ENCODE peak calls at places on chromosomes 7 and 10, in ten cellular contexts. H is mesenteric fat pad, Q is midbrain, N is T-helper 2 cell, Y is GM13977, S is cardiac fibroblast, U is EH, E is retina, G is NCI-H2171 treated with DMSO at 0.1 percent for 48 hours, B is NCI-H748 treated with DMSO at 0.1 percent for 48 hours. X is an unnamed sample.

GRCh38 chr10:15558136-15558535 is 161.6 kb downstream of the ITGA8 start:
- DNase-seq in H (no peak), Q (no peak), N (no peak), Y (no peak), S (peak), U (peak), E (peak), G (no peak), B (no peak), X (no peak)

GRCh38 chr7:2670720-2671391 is 17.1 kb upstream of the AMZ1 start:
- DNase-seq in H (no peak), Q (no peak), N (peak), Y (peak), S (peak), U (peak), E (peak), G (peak), B (peak), X (peak)

GRCh38 chr10:66151346-66151745 is 774.5 kb upstream of the LRRTM3 start:
- DNase-seq in H (no peak), Q (no peak), N (no peak), Y (no peak), S (no peak), U (no peak), E (no peak), G (no peak), B (no peak), X (no peak)

GRCh38 chr7:377069-378040 is 87.4 kb downstream of the FOXL3 start:
- DNase-seq in H (peak), Q (no peak), N (peak), Y (peak), S (no peak), U (no peak), E (no peak), G (no peak), B (no peak), X (no peak)

GRCh38 chr10:131310904-131311660 is 439 bp downstream of the TCERG1L start:
- DNase-seq in H (peak), Q (no peak), N (no peak), Y (no peak), S (no peak), U (no peak), E (peak), G (no peak), B (no peak), X (no peak)

GRCh38 chr7:138512092-138512858 is 52.2 kb downstream of the TRIM24 start:
- DNase-seq in H (no peak), Q (no peak), N (no peak), Y (no peak), S (no peak), U (no peak), E (no peak), G (no peak), B (no peak), X (no peak)

GRCh38 chr7:149261321-149261828 is 621 bp upstream of the ZNF783 start:
- DNase-seq in H (no peak), Q (peak), N (no peak), Y (no peak), S (peak), U (peak), E (no peak), G (peak), B (no peak), X (no peak)

GRCh38 chr7:115271332-115272235 is 349.7 kb downstream of the MDFIC start:
- DNase-seq in H (no peak), Q (no peak), N (no peak), Y (no peak), S (peak), U (peak), E (no peak), G (no peak), B (no peak), X (no peak)

GRCh38 chr7:362416-363096 is 72.6 kb downstream of the FOXL3 start:
- DNase-seq in H (no peak), Q (no peak), N (no peak), Y (no peak), S (peak), U (peak), E (no peak), G (no peak), B (no peak), X (peak)

GRCh38 chr10:63630928-63631685 is 109.9 kb downstream of the REEP3 start:
- DNase-seq in H (no peak), Q (peak), N (no peak), Y (no peak), S (peak), U (peak), E (no peak), G (no peak), B (no peak), X (no peak)

GRCh38 chr7:123665157-123665556 is 9.5 kb downstream of the LMOD2 start:
- DNase-seq in H (no peak), Q (no peak), N (no peak), Y (no peak), S (no peak), U (no peak), E (no peak), G (no peak), B (no peak), X (no peak)

GRCh38 chr7:156473476-156474240 is 166.9 kb upstream of the RNF32 start:
- DNase-seq in H (no peak), Q (peak), N (no peak), Y (peak), S (peak), U (no peak), E (peak), G (peak), B (peak), X (no peak)

GRCh38 chr10:110783509-110784103 is 88.1 kb upstream of the PDCD4 start:
- DNase-seq in H (no peak), Q (no peak), N (peak), Y (no peak), S (peak), U (peak), E (no peak), G (peak), B (no peak), X (peak)

GRCh38 chr10:51235865-51236264 is 161.6 kb downstream of the PRKG1 start:
- DNase-seq in H (no peak), Q (no peak), N (no peak), Y (no peak), S (no peak), U (no peak), E (no peak), G (no peak), B (no peak), X (no peak)

GRCh38 chr10:34607894-34608293 is 207.2 kb downstream of the PARD3 start:
- DNase-seq in H (no peak), Q (no peak), N (no peak), Y (no peak), S (no peak), U (peak), E (peak), G (peak), B (no peak), X (no peak)

GRCh38 chr10:78203915-78204818 is 170.5 kb downstream of the RPS24 start:
- DNase-seq in H (no peak), Q (no peak), N (no peak), Y (no peak), S (peak), U (peak), E (no peak), G (peak), B (no peak), X (no peak)

GRCh38 chr10:843703-844102 is 87.8 kb downstream of the LARP4B start:
- DNase-seq in H (no peak), Q (no peak), N (no peak), Y (no peak), S (no peak), U (peak), E (no peak), G (no peak), B (no peak), X (no peak)

GRCh38 chr10:6522230-6522629 is 57.8 kb downstream of the PRKCQ start:
- DNase-seq in H (no peak), Q (no peak), N (no peak), Y (no peak), S (no peak), U (no peak), E (no peak), G (no peak), B (no peak), X (no peak)

GRCh38 chr7:31228957-31229356 is 111.6 kb downstream of the NEUROD6 start:
- DNase-seq in H (no peak), Q (no peak), N (no peak), Y (no peak), S (no peak), U (no peak), E (no peak), G (no peak), B (no peak), X (no peak)

GRCh38 chr10:91163269-91163708 is 57.2 kb upstream of the PCGF5 start:
- DNase-seq in H (peak), Q (peak), N (peak), Y (peak), S (peak), U (peak), E (peak), G (peak), B (no peak), X (peak)

GRCh38 chr10:70355234-70356021 is 27.0 kb downstream of the LRRC20 start:
- DNase-seq in H (no peak), Q (peak), N (no peak), Y (peak), S (peak), U (no peak), E (no peak), G (no peak), B (no peak), X (no peak)